ENCODE peak calls at places on chromosome 22, in eight cellular contexts. W is kidney epithelial cell, S is GM23338, G is gastrocnemius medialis, E is Caco-2, C is mucosa of descending colon, R is omental fat pad, U is HFFc6. L is an unnamed sample.

GRCh38 chr22:20424937-20425587 is 12.6 kb downstream of the SCARF2 start:
- DNase-seq in C (peak; percentile 57), U (no peak), G (no peak), R (no peak), W (no peak), S (peak; percentile 94), E (no peak), L (peak; percentile 56)

GRCh38 chr22:49971232-49972162 is 10.9 kb downstream of the PIM3 start:
- DNase-seq in W (no peak), U (peak; percentile 54), S (peak; percentile 61), R (peak; percentile 58), C (peak; percentile 92), G (peak; percentile 94), E (peak; percentile 86), L (peak; percentile 50)

GRCh38 chr22:41563051-41563711 is 2.4 kb downstream of the CSDC2 start:
- DNase-seq in U (peak; percentile 76), W (peak; percentile 68), G (no peak), C (no peak), E (no peak), R (no peak), S (peak; percentile 32), L (peak; percentile 37)

GRCh38 chr22:32127904-32128303 is 31.2 kb downstream of the C22orf42 start:
- DNase-seq in U (no peak), R (no peak), W (no peak), C (no peak), S (peak; percentile 86), G (no peak), E (no peak), L (no peak)

GRCh38 chr22:36577019-36577418 is 48.1 kb upstream of the EIF3D start:
- DNase-seq in E (no peak), C (no peak), G (no peak), R (no peak), W (peak; percentile 75), U (peak; percentile 94), S (no peak), L (no peak)

GRCh38 chr22:41091139-41092022 is 1.0 kb upstream of the EP300 start:
- DNase-seq in C (peak; percentile 100), E (peak; percentile 98), R (peak; percentile 94), U (peak; percentile 94), S (peak; percentile 99), W (peak; percentile 81), G (peak; percentile 99), L (peak; percentile 99)

GRCh38 chr22:27699676-27700075 is 101.9 kb downstream of the MN1 start:
- DNase-seq in S (no peak), R (no peak), C (no peak), U (no peak), W (no peak), G (no peak), E (no peak), L (no peak)

GRCh38 chr22:32311551-32312071 is 46.1 kb upstream of the RFPL3 start:
- DNase-seq in E (no peak), R (no peak), C (no peak), S (no peak), W (no peak), U (no peak), G (no peak), L (peak; percentile 39)

GRCh38 chr22:32024791-32025190 is 18.3 kb upstream of the SLC5A1 start:
- DNase-seq in S (no peak), W (peak; percentile 34), U (no peak), R (no peak), G (no peak), E (no peak), C (no peak), L (no peak)

GRCh38 chr22:37643225-37643847 is 3.9 kb downstream of the SH3BP1 start:
- DNase-seq in C (peak; percentile 89), S (peak; percentile 88), W (no peak), E (peak; percentile 90), G (peak; percentile 77), U (peak; percentile 57), R (peak; percentile 96), L (peak; percentile 96)

GRCh38 chr22:46079861-46080821 is 70.2 kb upstream of the PPARA start:
- DNase-seq in E (no peak), R (no peak), G (peak; percentile 86), W (no peak), U (peak; percentile 87), S (no peak), C (peak; percentile 72), L (peak; percentile 13)

GRCh38 chr22:33274214-33274828 is 216.1 kb upstream of the SYN3 start:
- DNase-seq in U (no peak), C (no peak), G (no peak), R (no peak), W (no peak), S (peak; percentile 91), E (peak; percentile 49), L (peak; percentile 38)

GRCh38 chr22:47067911-47068654 is 305.6 kb downstream of the TBC1D22A start:
- DNase-seq in U (no peak), G (no peak), E (no peak), W (no peak), S (no peak), C (no peak), R (no peak), L (no peak)

GRCh38 chr22:47316020-47316419 is 553.6 kb downstream of the TBC1D22A start:
- DNase-seq in R (no peak), C (no peak), S (no peak), W (no peak), G (no peak), U (no peak), E (no peak), L (no peak)

GRCh38 chr22:40462195-40462988 is 92.0 kb downstream of the SGSM3 start:
- DNase-seq in G (no peak), E (no peak), S (no peak), W (no peak), U (no peak), C (no peak), R (no peak), L (no peak)

GRCh38 chr22:37686002-37686982 is at the start of gene NOL12:
- DNase-seq in S (peak; percentile 95), W (peak; percentile 25), U (peak; percentile 73), E (peak; percentile 85), R (peak; percentile 38), C (peak; percentile 90), G (peak; percentile 78), L (peak; percentile 83)

GRCh38 chr22:23069502-23070357 is 589 bp upstream of the GNAZ start:
- DNase-seq in U (peak; percentile 89), S (peak; percentile 93), W (peak; percentile 31), G (peak; percentile 90), C (peak; percentile 90), R (peak; percentile 86), E (peak; percentile 94), L (peak; percentile 96)

GRCh38 chr22:40463017-40463631 is 92.7 kb downstream of the SGSM3 start:
- DNase-seq in R (no peak), W (no peak), G (no peak), S (no peak), E (no peak), C (no peak), U (no peak), L (no peak)

GRCh38 chr22:23555118-23555517 is 25.0 kb downstream of the IGLL1 start:
- DNase-seq in R (no peak), S (no peak), W (no peak), U (no peak), E (no peak), G (no peak), C (no peak), L (no peak)

DNA sequence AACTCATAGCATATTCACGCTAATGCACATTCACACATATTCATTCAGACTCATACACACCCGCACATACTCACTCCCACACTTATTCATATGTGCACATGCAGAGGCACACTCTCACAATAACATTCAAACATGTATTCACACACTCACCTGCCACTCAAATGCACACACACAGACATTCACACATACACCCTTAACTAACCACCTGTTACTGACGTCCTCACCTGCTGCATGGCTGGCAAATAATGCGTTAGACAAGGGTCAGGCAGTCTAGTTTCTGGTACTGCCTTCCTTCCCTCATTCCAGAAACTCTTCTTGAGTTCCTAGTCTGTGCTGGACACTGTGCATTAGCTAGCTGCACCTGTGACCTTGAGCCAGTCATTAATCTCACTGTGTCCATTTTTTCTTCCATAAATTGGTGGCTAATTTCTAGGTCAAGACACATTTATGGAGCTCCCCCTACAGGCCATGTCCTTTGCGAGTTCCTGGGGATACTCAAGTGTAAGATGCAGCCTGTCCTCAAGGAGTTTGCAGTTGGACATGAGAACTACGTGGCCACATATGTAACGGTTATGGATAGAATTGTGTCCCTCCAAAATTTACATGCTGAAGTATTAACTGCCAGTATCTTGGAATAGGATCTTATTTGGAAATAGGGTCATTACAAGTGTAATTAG is 34.5 kb upstream of the SEZ6L start:
- DNase-seq in C (no peak), E (no peak), U (no peak), G (no peak), R (no peak), S (peak; percentile 72), W (no peak), L (no peak)
- TF ChIP-seq CTCF in C (no peak), E (no peak), U (peak; percentile 35), G (no peak), R (no peak), S (peak; percentile 81), W (peak; percentile 12), L (peak; percentile 35)

GRCh38 chr22:48642550-48642949 is 1185.1 kb downstream of the BRD1 start:
- DNase-seq in S (no peak), U (no peak), R (no peak), E (no peak), W (no peak), G (no peak), C (no peak), L (no peak)
- TF ChIP-seq CTCF in S (no peak), U (no peak), R (no peak), E (no peak), W (no peak), G (no peak), C (no peak), L (no peak)

GRCh38 chr22:29307658-29308147 is 1.3 kb downstream of the GAS2L1 start:
- DNase-seq in G (no peak), U (no peak), R (no peak), E (no peak), S (no peak), C (no peak), W (no peak), L (no peak)
- TF ChIP-seq CTCF in G (no peak), U (no peak), R (no peak), E (no peak), S (no peak), C (no peak), W (no peak), L (no peak)

GRCh38 chr22:44621401-44622146 is 80.4 kb upstream of the PRR5 start:
- DNase-seq in S (no peak), W (no peak), R (no peak), U (no peak), G (no peak), C (no peak), E (no peak), L (no peak)
- TF ChIP-seq CTCF in S (no peak), W (no peak), R (no peak), U (no peak), G (no peak), C (no peak), E (no peak), L (no peak)

GRCh38 chr22:25555506-25556060 is 8.9 kb upstream of the GRK3 start:
- DNase-seq in G (no peak), U (no peak), S (no peak), R (no peak), E (no peak), W (no peak), C (no peak), L (no peak)
- TF ChIP-seq CTCF in G (no peak), U (no peak), S (no peak), R (no peak), E (no peak), W (no peak), C (no peak), L (no peak)

L was measured in glutamatergic neuron.